ENCODE peak calls at places on chromosomes 4 and X, in ten cellular contexts. J is right lobe of liver; Z is OCI-LY7; Q is DND-41; P is foreskin fibroblast; W is HFF-Myc; X is CD8-positive, alpha-beta T cell; U is endothelial cell of umbilical vein; D is ascending aorta; I is SK-N-SH. N is an unnamed sample.

GRCh38 chr4:55183926-55184599 is 58.7 kb upstream of the KDR start:
- DNase-seq in J (no peak), Q (no peak), W (peak), I (no peak), U (peak), X (no peak), P (peak), Z (no peak), D (no peak), N (peak)

GRCh38 chr4:1601852-1602525 is 82.1 kb downstream of the FAM53A start:
- DNase-seq in J (peak), W (no peak), P (no peak), Z (no peak), I (no peak), U (no peak), D (no peak), X (no peak), Q (no peak), N (no peak)

GRCh38 chrX:53738370-53738909 is 51.9 kb upstream of the HUWE1 start:
- DNase-seq in X (no peak), D (no peak), Q (no peak), W (no peak), U (no peak), P (no peak), Z (no peak), J (no peak), I (no peak), N (no peak)

GRCh38 chr4:183876268-183876934 is 28.7 kb upstream of the STOX2 start:
- DNase-seq in Z (no peak), P (no peak), D (peak), U (peak), I (peak), X (no peak), J (peak), Q (no peak), W (no peak), N (peak)

GRCh38 chr4:55598641-55599040 is 6.6 kb upstream of the PDCL2 start:
- DNase-seq in J (no peak), X (no peak), D (no peak), Q (no peak), W (no peak), I (no peak), U (no peak), P (no peak), Z (no peak), N (no peak)

GRCh38 chr4:7781361-7781760 is 158.3 kb downstream of the AFAP1 start:
- DNase-seq in X (no peak), U (peak), W (peak), J (no peak), P (peak), I (no peak), D (no peak), Q (no peak), Z (no peak), N (peak)

GRCh38 chr4:153420361-153420760 is 45.8 kb upstream of the TMEM131L start:
- DNase-seq in P (no peak), X (no peak), J (no peak), W (no peak), Z (no peak), D (no peak), Q (no peak), I (no peak), U (no peak), N (peak)

GRCh38 chrX:136065044-136065671 is 79.9 kb downstream of the SLC9A6 start:
- DNase-seq in P (peak), W (no peak), U (peak), D (no peak), Z (no peak), I (no peak), X (no peak), J (peak), Q (peak), N (peak)

GRCh38 chrX:128781506-128781905 is 729.3 kb upstream of the ACTRT1 start:
- DNase-seq in Z (peak), J (no peak), D (no peak), I (peak), X (no peak), U (no peak), W (no peak), Q (peak), P (no peak), N (no peak)

GRCh38 chr4:77358315-77358928 is 201.4 kb downstream of the CCNG2 start:
- DNase-seq in U (peak), Q (peak), I (peak), Z (peak), J (no peak), W (peak), P (peak), D (no peak), X (no peak), N (peak)

DNA sequence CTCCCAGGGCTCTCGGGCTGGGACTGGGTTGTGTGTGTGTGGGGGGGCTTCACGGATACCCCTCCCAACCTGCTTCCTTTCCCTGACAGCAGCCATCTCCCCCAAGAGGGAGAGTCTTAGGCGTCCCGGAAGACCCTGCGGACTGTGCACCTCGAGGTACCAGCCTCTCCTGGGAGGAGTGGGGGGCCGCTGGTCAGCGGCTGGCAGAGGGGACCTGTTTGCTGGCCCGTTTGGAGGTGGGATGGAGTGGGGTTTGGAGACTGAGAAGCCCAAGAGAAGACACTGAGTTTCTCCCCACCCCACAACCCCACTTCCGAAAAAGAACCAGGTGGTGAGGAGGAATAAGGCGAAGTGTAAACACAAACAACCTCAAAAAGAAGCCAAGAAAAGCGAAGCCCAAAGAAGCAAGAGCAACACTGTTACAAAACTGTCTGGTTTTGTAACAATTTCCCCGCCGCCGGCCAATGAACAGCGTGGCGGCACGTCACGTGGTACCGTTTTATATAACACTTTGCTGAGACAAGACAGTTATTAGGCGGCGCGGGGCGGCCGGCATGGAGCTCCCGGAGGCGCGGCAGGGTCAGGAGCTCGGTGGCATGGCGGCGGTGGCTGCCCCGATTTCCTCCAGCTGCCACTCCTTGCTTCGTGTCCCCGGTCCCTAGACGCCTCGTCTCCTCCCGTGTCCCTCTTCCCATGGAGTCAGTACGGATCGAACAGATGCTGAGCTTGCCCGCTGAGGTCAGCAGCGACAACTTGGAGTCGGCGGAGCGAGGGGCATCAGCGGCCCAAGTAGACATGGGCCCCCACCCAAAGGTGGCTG is at the start of gene LONRF3:
- DNase-seq in W (no peak), I (peak), P (peak), Q (no peak), D (peak), Z (peak), U (peak), X (peak), J (peak), N (peak)
- H3K4me3 ChIP-seq in W (peak), I (no peak), P (no peak), Q (no peak), D (peak), Z (peak), U (peak), X (peak), J (peak), N (peak)

GRCh38 chr4:58149404-58150085 is 1039.4 kb upstream of the IGFBP7 start:
- DNase-seq in J (no peak), D (no peak), Z (no peak), P (no peak), W (no peak), U (no peak), X (no peak), Q (no peak), I (no peak), N (no peak)
- TF ChIP-seq CTCF in J (no peak), D (no peak), Z (no peak), P (no peak), W (no peak), U (no peak), X (no peak), Q (no peak), I (no peak), N (no peak)

GRCh38 chr4:2742823-2743517 is 13.2 kb downstream of the TNIP2 start:
- DNase-seq in Z (no peak), X (no peak), P (no peak), U (no peak), I (no peak), Q (no peak), J (no peak), W (no peak), D (no peak), N (no peak)

GRCh38 chr4:2744576-2745270 is 11.4 kb downstream of the TNIP2 start:
- DNase-seq in Z (no peak), X (no peak), P (no peak), W (no peak), D (no peak), I (no peak), U (no peak), J (no peak), Q (no peak), N (no peak)

GRCh38 chr4:2742081-2742822 is 13.9 kb downstream of the TNIP2 start:
- DNase-seq in D (no peak), I (no peak), P (no peak), W (no peak), U (no peak), Q (no peak), J (no peak), X (no peak), Z (no peak), N (no peak)

GRCh38 chr4:2743518-2744445 is 12.4 kb downstream of the TNIP2 start:
- DNase-seq in Z (no peak), W (no peak), D (no peak), J (no peak), X (no peak), I (no peak), U (no peak), Q (no peak), P (no peak), N (no peak)

GRCh38 chr4:2741626-2742025 is 14.5 kb downstream of the TNIP2 start:
- DNase-seq in Q (no peak), J (no peak), Z (no peak), U (no peak), W (no peak), D (no peak), P (no peak), I (no peak), X (no peak), N (no peak)
- H3K4me3 ChIP-seq in Q (no peak), J (no peak), Z (no peak), U (no peak), W (no peak), D (no peak), P (no peak), I (no peak), X (no peak), N (no peak)

GRCh38 chr4:157217708-157218107 is 2.8 kb upstream of the GRIA2 start:
- DNase-seq in I (peak), P (no peak), Q (no peak), J (no peak), Z (peak), U (peak), X (no peak), D (no peak), W (no peak), N (peak)
- TF ChIP-seq CTCF in I (peak), P (peak), Q (no peak), J (peak), Z (peak), U (peak), X (no peak), D (peak), W (peak), N (peak)

GRCh38 chrX:11740794-11741193 is 17.2 kb upstream of the MSL3 start:
- DNase-seq in Q (no peak), I (no peak), P (no peak), Z (no peak), X (no peak), U (no peak), J (no peak), W (no peak), D (no peak), N (no peak)
- H3K4me3 ChIP-seq in Q (no peak), I (no peak), P (no peak), Z (no peak), X (no peak), U (no peak), J (no peak), W (no peak), D (no peak), N (no peak)

GRCh38 chr4:98930311-98930865 is 1.5 kb upstream of the EIF4E start:
- DNase-seq in J (no peak), P (no peak), U (no peak), D (no peak), I (no peak), Q (no peak), X (no peak), Z (no peak), W (no peak), N (peak)

GRCh38 chr4:98928131-98928504 is 815 bp downstream of the EIF4E start:
- DNase-seq in Z (peak), X (peak), W (peak), P (peak), D (peak), U (peak), J (peak), Q (peak), I (peak), N (peak)

GRCh38 chr4:98929341-98930267 is 671 bp upstream of the EIF4E start:
- DNase-seq in X (peak), Q (no peak), Z (peak), U (peak), I (peak), D (peak), W (peak), J (peak), P (peak), N (peak)

GRCh38 chr4:98932539-98932938 is 3.6 kb upstream of the EIF4E start:
- DNase-seq in W (no peak), I (no peak), U (peak), P (peak), Z (no peak), J (no peak), X (no peak), Q (no peak), D (no peak), N (peak)

GRCh38 chr4:98928505-98929340 is at the start of gene EIF4E:
- DNase-seq in Q (peak), P (peak), I (peak), W (peak), Z (peak), J (peak), X (peak), U (peak), D (peak), N (peak)
- TF ChIP-seq CTCF in Q (peak), P (no peak), I (peak), W (peak), Z (peak), J (no peak), X (peak), U (peak), D (peak), N (peak)

GRCh38 chr4:87864321-87864720 is 31.6 kb downstream of the MEPE start:
- DNase-seq in X (no peak), I (no peak), D (no peak), U (no peak), P (no peak), Q (no peak), J (no peak), W (no peak), Z (no peak), N (no peak)
- H3K4me3 ChIP-seq in X (no peak), I (no peak), D (no peak), U (no peak), P (no peak), Q (no peak), J (no peak), W (no peak), Z (no peak), N (no peak)

DNA sequence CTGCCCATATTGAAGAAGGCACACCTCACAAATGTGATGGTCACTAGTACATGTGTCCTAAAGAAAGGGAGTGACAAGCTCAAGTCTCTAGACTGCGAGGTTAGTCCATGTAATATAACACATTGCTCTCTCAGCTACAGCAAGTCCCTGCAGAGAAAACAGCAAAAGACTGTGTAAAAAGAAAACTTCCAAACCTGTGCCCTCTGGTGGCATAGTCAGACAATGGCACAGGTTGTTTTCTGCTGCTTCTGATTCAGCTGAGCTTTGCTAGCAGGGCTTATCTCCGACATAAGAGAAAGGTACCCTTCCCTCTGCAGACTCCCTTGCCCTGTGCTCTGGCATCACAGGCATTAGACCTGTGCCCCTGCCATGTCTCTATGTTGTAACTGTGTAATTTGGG is 1.4 kb upstream of the SERPINA7 start:
- DNase-seq in U (no peak), P (no peak), W (no peak), X (no peak), Q (no peak), Z (no peak), D (no peak), J (no peak), I (no peak), N (no peak)
- TF ChIP-seq CTCF in U (no peak), P (no peak), W (no peak), X (no peak), Q (no peak), Z (peak), D (no peak), J (peak), I (peak), N (peak)

GRCh38 chr4:148216866-148217814 is 225.1 kb downstream of the NR3C2 start:
- DNase-seq in X (no peak), P (no peak), Z (peak), D (no peak), W (no peak), I (no peak), J (no peak), U (peak), Q (peak), N (peak)

GRCh38 chr4:148215202-148215601 is 227.0 kb downstream of the NR3C2 start:
- DNase-seq in X (no peak), Q (no peak), Z (no peak), P (no peak), U (peak), W (no peak), D (no peak), J (no peak), I (no peak), N (no peak)

GRCh38 chr4:148211533-148211932 is 230.7 kb downstream of the NR3C2 start:
- DNase-seq in W (no peak), U (no peak), X (no peak), Q (no peak), Z (no peak), I (no peak), D (no peak), P (no peak), J (no peak), N (no peak)

GRCh38 chr4:148214529-148215166 is 227.6 kb downstream of the NR3C2 start:
- DNase-seq in Z (no peak), Q (no peak), I (no peak), D (no peak), U (peak), J (no peak), X (no peak), W (no peak), P (no peak), N (no peak)

GRCh38 chr4:148216321-148216720 is 225.9 kb downstream of the NR3C2 start:
- DNase-seq in Z (no peak), J (no peak), P (no peak), Q (no peak), X (no peak), W (no peak), I (no peak), D (no peak), U (no peak), N (no peak)
- H3K4me3 ChIP-seq in Z (peak), J (no peak), P (no peak), Q (no peak), X (no peak), W (no peak), I (no peak), D (no peak), U (no peak), N (no peak)

N was measured in fibroblast of villous mesenchyme.